ENCODE peak calls at places on chromosome 21, in eight cellular contexts. S is heart left ventricle, L is aorta, V is uterus, I is brain microvascular endothelial cell, T is esophagus squamous epithelium, Z is DND-41, Y is upper lobe of right lung. A is an unnamed sample.
A peak's percentile ranks its signal among the peaks of the same experiment; 100 is the strongest.

GRCh38 chr21:46662765-46663500 is 27.5 kb downstream of the PRMT2 start:
- DNase-seq in S (no peak), L (no peak), V (no peak), I (no peak), T (no peak), Z (no peak), Y (no peak), A (no peak)

GRCh38 chr21:22575165-22575584 is 1577.0 kb downstream of the NCAM2 start:
- DNase-seq in S (no peak), L (no peak), V (no peak), I (no peak), T (no peak), Z (peak; percentile 53), Y (no peak), A (no peak)

GRCh38 chr21:36848875-36849274 is 117.6 kb downstream of the HLCS start:
- DNase-seq in S (no peak), L (no peak), V (no peak), I (no peak), T (no peak), Z (no peak), Y (no peak), A (no peak)

GRCh38 chr21:38669186-38669585 is 136.5 kb upstream of the ETS2 start:
- DNase-seq in S (no peak), L (no peak), V (no peak), I (peak; percentile 8), T (no peak), Z (peak; percentile 32), Y (no peak), A (no peak)

GRCh38 chr21:27362249-27362648 is 395.4 kb upstream of the ADAMTS5 start:
- DNase-seq in S (no peak), L (no peak), V (no peak), I (no peak), T (no peak), Z (no peak), Y (no peak), A (no peak)

GRCh38 chr21:21179619-21180336 is 181.6 kb downstream of the NCAM2 start:
- DNase-seq in S (no peak), L (no peak), V (no peak), I (no peak), T (no peak), Z (no peak), Y (no peak), A (no peak)

GRCh38 chr21:31647650-31648049 is 11.8 kb upstream of the SOD1 start:
- DNase-seq in S (no peak), L (no peak), V (no peak), I (no peak), T (no peak), Z (no peak), Y (no peak), A (no peak)

GRCh38 chr21:21262048-21262447 is 263.8 kb downstream of the NCAM2 start:
- DNase-seq in S (no peak), L (no peak), V (no peak), I (no peak), T (no peak), Z (peak; percentile 56), Y (no peak), A (no peak)

GRCh38 chr21:39110431-39110830 is 72.8 kb downstream of the PSMG1 start:
- DNase-seq in S (no peak), L (no peak), V (no peak), I (no peak), T (no peak), Z (no peak), Y (no peak), A (no peak)

GRCh38 chr21:39633770-39634181 is 21.0 kb downstream of the B3GALT5 start:
- DNase-seq in S (no peak), L (no peak), V (no peak), I (peak; percentile 74), T (no peak), Z (no peak), Y (no peak), A (no peak)

GRCh38 chr21:14545906-14546480 is at the start of gene SAMSN1:
- DNase-seq in S (peak; percentile 45), L (no peak), V (no peak), I (peak; percentile 23), T (peak; percentile 22), Z (peak; percentile 84), Y (no peak), A (peak; percentile 63)

GRCh38 chr21:37551406-37552355 is 185.1 kb downstream of the DYRK1A start:
- DNase-seq in S (no peak), L (peak; percentile 65), V (peak; percentile 51), I (peak; percentile 5), T (no peak), Z (no peak), Y (no peak), A (no peak)

GRCh38 chr21:31132574-31133242 is 94.4 kb upstream of the KRTAP19-8 start:
- DNase-seq in S (no peak), L (no peak), V (no peak), I (peak; percentile 7), T (no peak), Z (peak; percentile 85), Y (no peak), A (peak; percentile 68)

GRCh38 chr21:26077523-26077922 is 93.0 kb downstream of the APP start:
- DNase-seq in S (peak; percentile 36), L (no peak), V (no peak), I (no peak), T (no peak), Z (no peak), Y (no peak), A (no peak)

GRCh38 chr21:38921511-38922215 is 115.9 kb downstream of the ETS2 start:
- DNase-seq in S (no peak), L (no peak), V (peak; percentile 71), I (no peak), T (no peak), Z (no peak), Y (no peak), A (no peak)

GRCh38 chr21:24204641-24205040 is 1402.6 kb downstream of the MRPL39 start:
- DNase-seq in S (no peak), L (no peak), V (no peak), I (no peak), T (no peak), Z (no peak), Y (no peak), A (no peak)

GRCh38 chr21:38822754-38823374 is 17.1 kb downstream of the ETS2 start:
- DNase-seq in S (peak; percentile 45), L (no peak), V (no peak), I (no peak), T (no peak), Z (no peak), Y (no peak), A (no peak)

GRCh38 chr21:23401278-23401677 is 2206.0 kb downstream of the MRPL39 start:
- DNase-seq in S (no peak), L (no peak), V (no peak), I (no peak), T (no peak), Z (no peak), Y (no peak), A (no peak)

GRCh38 chr21:29130234-29130993 is at the start of gene MAP3K7CL:
- DNase-seq in S (peak; percentile 74), L (peak; percentile 89), V (peak; percentile 66), I (peak; percentile 100), T (no peak), Z (peak; percentile 34), Y (no peak), A (no peak)

GRCh38 chr21:39531777-39532333 is 80.1 kb downstream of the SH3BGR start:
- DNase-seq in S (no peak), L (no peak), V (no peak), I (no peak), T (no peak), Z (no peak), Y (no peak), A (no peak)

GRCh38 chr21:37060296-37060695 is 12.6 kb downstream of the PIGP start:
- DNase-seq in S (peak; percentile 57), L (no peak), V (no peak), I (peak; percentile 98), T (no peak), Z (peak; percentile 21), Y (peak; percentile 41), A (no peak)

GRCh38 chr21:37525810-37526209 is 159.2 kb downstream of the DYRK1A start:
- DNase-seq in S (no peak), L (no peak), V (no peak), I (no peak), T (no peak), Z (no peak), Y (no peak), A (no peak)

GRCh38 chr21:31557421-31557955 is 102.0 kb upstream of the SOD1 start:
- DNase-seq in S (no peak), L (peak; percentile 72), V (no peak), I (no peak), T (no peak), Z (no peak), Y (peak; percentile 47), A (no peak)

GRCh38 chr21:43849532-43850299 is 15.3 kb upstream of the AGPAT3 start:
- DNase-seq in S (no peak), L (no peak), V (no peak), I (no peak), T (no peak), Z (no peak), Y (no peak), A (no peak)

GRCh38 chr21:36330904-36331303 is 10.9 kb downstream of the MORC3 start:
- DNase-seq in S (no peak), L (no peak), V (peak; percentile 32), I (peak; percentile 38), T (no peak), Z (peak; percentile 41), Y (no peak), A (peak; percentile 21)

GRCh38 chr21:33116669-33117267 is 46.8 kb downstream of the OLIG1 start:
- DNase-seq in S (no peak), L (peak; percentile 17), V (no peak), I (no peak), T (no peak), Z (peak; percentile 79), Y (no peak), A (peak; percentile 9)
- H3K27ac ChIP-seq in S (no peak overlapping the region), L (no peak overlapping the region), V (no peak overlapping the region), I (no peak overlapping the region), T (no peak overlapping the region), Z (peak overlapping the region; percentile 69), Y (no peak overlapping the region), A (no peak overlapping the region)

GRCh38 chr21:16829532-16829931 is 683.3 kb upstream of the CXADR start:
- DNase-seq in S (no peak), L (no peak), V (no peak), I (no peak), T (no peak), Z (no peak), Y (no peak), A (no peak)
- H3K27me3 ChIP-seq in S (no peaks in the 10 kb centered on the region), L (no peaks in the 10 kb centered on the region), V (no peaks in the 10 kb centered on the region), I (no peaks in the 10 kb centered on the region), T (no peaks in the 10 kb centered on the region), Z (no peaks in the 10 kb centered on the region), Y (no peaks in the 10 kb centered on the region), A (no peaks in the 10 kb centered on the region)

DNA sequence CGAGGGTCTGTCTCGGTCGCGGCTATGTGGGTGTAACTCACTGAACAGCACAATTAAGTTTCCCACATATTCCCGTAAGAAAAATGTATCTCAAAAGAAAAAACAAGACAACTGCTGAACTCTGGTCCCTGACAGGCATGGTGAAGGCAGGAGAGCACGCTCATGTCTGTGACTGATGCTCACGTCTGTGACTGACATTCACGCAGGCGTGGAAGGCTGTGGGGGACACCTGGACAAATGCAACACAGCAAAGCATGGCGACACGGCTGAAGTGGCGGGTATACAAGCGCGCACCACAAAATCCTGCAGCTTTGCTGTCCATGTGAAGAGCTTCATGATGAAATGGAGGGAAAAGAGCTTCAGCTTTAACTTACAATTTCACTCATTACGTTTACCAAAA is 6.0 kb downstream of the PTTG1IP start:
- DNase-seq in S (no peak), L (peak; percentile 74), V (no peak), I (no peak), T (no peak), Z (no peak), Y (peak; percentile 42), A (no peak)
- H3K27ac ChIP-seq in S (peak overlapping the region; percentile 27), L (no peak overlapping the region), V (no peak overlapping the region), I (no peak overlapping the region), T (no peak overlapping the region), Z (no peak overlapping the region), Y (no peak overlapping the region), A (no peak overlapping the region)

GRCh38 chr21:34355570-34355969 is 8.2 kb upstream of the KCNE2 start:
- DNase-seq in S (no peak), L (no peak), V (no peak), I (no peak), T (no peak), Z (no peak), Y (no peak), A (no peak)
- H3K27me3 ChIP-seq in S (no peaks in the 10 kb centered on the region), L (no peaks in the 10 kb centered on the region), V (no peaks in the 10 kb centered on the region), I (peaks cover 2% of the 10 kb centered on the region), T (no peaks in the 10 kb centered on the region), Z (no peaks in the 10 kb centered on the region), Y (no peaks in the 10 kb centered on the region), A (no peaks in the 10 kb centered on the region)